ENCODE peak calls at places on chromosomes 16 and 17, in nine cellular contexts. X is K562; B is right cardiac atrium; H is endothelial cell of umbilical vein; U is foreskin keratinocyte; W is CD8-positive, alpha-beta memory T cell; K is fibroblast of lung; S is Panc1; R is GM23338. F is an unnamed sample.

GRCh38 chr17:4678448-4679026 is 25.4 kb downstream of the PELP1 start:
- DNase-seq in X (no peak), B (no peak), H (peak; percentile 64), U (peak; percentile 87), W (no peak), K (peak; percentile 66), S (peak; percentile 32), R (no peak), F (no peak)

GRCh38 chr17:4483012-4483840 is 15.5 kb upstream of the SPNS2 start:
- DNase-seq in X (no peak), B (no peak), H (no peak), U (peak; percentile 71), W (no peak), K (no peak), S (peak; percentile 56), R (no peak), F (no peak)

GRCh38 chr17:16495980-16496819 is 4.2 kb upstream of the LRRC75A start:
- DNase-seq in X (no peak), B (no peak), H (no peak), U (no peak), W (no peak), K (no peak), S (no peak), R (no peak), F (no peak)

GRCh38 chr17:12445331-12445730 is 220.4 kb upstream of the MYOCD start:
- DNase-seq in X (no peak), B (no peak), H (no peak), U (no peak), W (no peak), K (peak; percentile 7), S (no peak), R (no peak), F (no peak)

GRCh38 chr17:17913695-17914332 is 58.4 kb downstream of the TOM1L2 start:
- DNase-seq in X (peak; percentile 75), B (peak; percentile 77), H (peak; percentile 83), U (peak; percentile 95), W (no peak), K (peak; percentile 87), S (no peak), R (no peak), F (peak; percentile 43)

GRCh38 chr16:30902070-30902972 is 5.9 kb downstream of the CTF1 start:
- DNase-seq in X (peak; percentile 89), B (peak; percentile 79), H (peak; percentile 67), U (no peak), W (peak; percentile 38), K (peak; percentile 60), S (no peak), R (peak; percentile 71), F (peak; percentile 58)

GRCh38 chr17:2700491-2701141 is 10.9 kb downstream of the CLUH start:
- DNase-seq in X (no peak), B (no peak), H (no peak), U (no peak), W (no peak), K (no peak), S (no peak), R (no peak), F (no peak)

GRCh38 chr16:68081796-68082567 is 3.2 kb upstream of the NFATC3 start:
- DNase-seq in X (no peak), B (no peak), H (no peak), U (no peak), W (no peak), K (no peak), S (no peak), R (no peak), F (peak; percentile 67)

GRCh38 chr16:58960034-58960433 is 225.9 kb upstream of the GOT2 start:
- DNase-seq in X (no peak), B (no peak), H (no peak), U (no peak), W (no peak), K (no peak), S (no peak), R (peak; percentile 30), F (no peak)

GRCh38 chr17:39152134-39152884 is 872 bp upstream of the PLXDC1 start:
- DNase-seq in X (no peak), B (peak; percentile 48), H (no peak), U (peak; percentile 43), W (peak; percentile 7), K (no peak), S (no peak), R (no peak), F (no peak)

GRCh38 chr16:27853101-27853500 is 210.4 kb downstream of the GSG1L start:
- DNase-seq in X (no peak), B (no peak), H (no peak), U (no peak), W (no peak), K (no peak), S (no peak), R (no peak), F (no peak)

GRCh38 chr17:2943971-2944370 is 119.4 kb downstream of the OR1D5 start:
- DNase-seq in X (no peak), B (no peak), H (no peak), U (no peak), W (no peak), K (no peak), S (no peak), R (no peak), F (no peak)

GRCh38 chr16:972316-973002 is 1.7 kb upstream of the LMF1 start:
- DNase-seq in X (no peak), B (no peak), H (no peak), U (no peak), W (no peak), K (no peak), S (no peak), R (no peak), F (peak; percentile 72)

GRCh38 chr17:66304304-66305174 is 2.1 kb downstream of the PRKCA start:
- DNase-seq in X (peak; percentile 20), B (no peak), H (peak; percentile 16), U (no peak), W (no peak), K (peak; percentile 39), S (no peak), R (peak; percentile 80), F (no peak)

GRCh38 chr17:2435181-2435741 is 34.4 kb upstream of the MNT start:
- DNase-seq in X (no peak), B (no peak), H (no peak), U (no peak), W (no peak), K (no peak), S (no peak), R (peak; percentile 91), F (no peak)

GRCh38 chr17:3935140-3935542 is 18.9 kb upstream of the P2RX1 start:
- DNase-seq in X (no peak), B (peak; percentile 70), H (peak; percentile 75), U (no peak), W (no peak), K (peak; percentile 79), S (no peak), R (peak; percentile 93), F (peak; percentile 86)

GRCh38 chr17:9024497-9024896 is 3.2 kb downstream of the NTN1 start:
- DNase-seq in X (no peak), B (no peak), H (no peak), U (no peak), W (no peak), K (no peak), S (no peak), R (peak; percentile 76), F (no peak)

GRCh38 chr17:2259769-2260536 is 43.6 kb downstream of the SMG6 start:
- DNase-seq in X (no peak), B (no peak), H (no peak), U (no peak), W (peak; percentile 24), K (no peak), S (no peak), R (no peak), F (no peak)

GRCh38 chr17:72542317-72542716 is 421.5 kb downstream of the SOX9 start:
- DNase-seq in X (no peak), B (no peak), H (no peak), U (no peak), W (no peak), K (no peak), S (no peak), R (no peak), F (no peak)

GRCh38 chr17:72536788-72537187 is 416.0 kb downstream of the SOX9 start:
- DNase-seq in X (no peak), B (no peak), H (no peak), U (no peak), W (no peak), K (no peak), S (no peak), R (no peak), F (no peak)

GRCh38 chr17:72538921-72539352 is 418.1 kb downstream of the SOX9 start:
- DNase-seq in X (no peak), B (no peak), H (no peak), U (no peak), W (no peak), K (no peak), S (no peak), R (peak; percentile 49), F (peak; percentile 54)

GRCh38 chr17:72538443-72538842 is 417.6 kb downstream of the SOX9 start:
- DNase-seq in X (no peak), B (no peak), H (no peak), U (no peak), W (no peak), K (no peak), S (no peak), R (no peak), F (no peak)

GRCh38 chr17:72539981-72540897 is 419.4 kb downstream of the SOX9 start:
- DNase-seq in X (peak; percentile 84), B (peak; percentile 82), H (peak; percentile 18), U (no peak), W (peak; percentile 10), K (peak; percentile 72), S (no peak), R (peak; percentile 71), F (peak; percentile 84)
- H3K27ac ChIP-seq in X (no peak overlapping the region), B (no peak overlapping the region), H (no peak overlapping the region), U (peak overlapping the region; percentile 40), W (no peak overlapping the region), K (peak overlapping the region; percentile 28), S (peak overlapping the region; percentile 86), R (no peak overlapping the region), F (peak overlapping the region; percentile 52)

GRCh38 chr16:89361756-89362155 is 128.6 kb downstream of the ANKRD11 start:
- DNase-seq in X (no peak), B (no peak), H (no peak), U (no peak), W (no peak), K (no peak), S (no peak), R (no peak), F (no peak)
- H3K27ac ChIP-seq in X (no peak overlapping the region), B (no peak overlapping the region), H (no peak overlapping the region), U (peak overlapping the region; percentile 14), W (peak overlapping the region; percentile 17), K (no peak overlapping the region), S (peak overlapping the region; percentile 67), R (peak overlapping the region; percentile 94), F (no peak overlapping the region)

DNA sequence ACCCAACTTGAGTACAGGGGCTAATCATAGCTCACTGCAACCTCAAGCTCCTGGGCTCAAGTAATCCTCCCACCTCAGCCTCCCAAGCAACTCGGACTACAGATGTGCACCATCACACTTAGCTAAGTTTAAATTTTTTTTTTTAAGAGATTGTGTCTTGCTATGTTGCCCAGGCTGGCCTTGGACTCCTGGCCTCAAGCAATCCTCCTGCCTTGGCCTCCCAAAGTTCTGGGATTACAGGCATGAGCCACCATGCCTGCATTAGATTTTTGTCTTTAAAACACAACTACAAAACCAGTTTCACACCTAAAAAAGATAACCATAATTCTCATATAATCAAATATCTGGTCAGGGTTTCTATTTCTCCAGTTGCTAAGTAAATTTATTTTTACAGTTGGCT is 147.1 kb downstream of the CHD9 start:
- DNase-seq in X (no peak), B (no peak), H (no peak), U (no peak), W (no peak), K (no peak), S (no peak), R (no peak), F (no peak)
- H3K27ac ChIP-seq in X (no peak overlapping the region), B (no peak overlapping the region), H (no peak overlapping the region), U (no peak overlapping the region), W (no peak overlapping the region), K (no peak overlapping the region), S (no peak overlapping the region), R (no peak overlapping the region), F (no peak overlapping the region)

GRCh38 chr17:59756236-59756818 is 48.9 kb downstream of the VMP1 start:
- DNase-seq in X (no peak), B (no peak), H (peak; percentile 94), U (peak; percentile 91), W (no peak), K (peak; percentile 75), S (peak; percentile 66), R (no peak), F (no peak)
- H3K27ac ChIP-seq in X (peak overlapping the region; percentile 0), B (no peak overlapping the region), H (peak overlapping the region; percentile 100), U (peak overlapping the region; percentile 98), W (no peak overlapping the region), K (peak overlapping the region; percentile 32), S (peak overlapping the region; percentile 100), R (peak overlapping the region; percentile 75), F (no peak overlapping the region)